ENCODE peak calls at places on chromosomes 6 and 20, in seven cellular contexts. One of them, this sample, is unnamed. For H3K27me3 and H3K36me3, the result is how much of the 10 kb centered on the place peaks cover.

GRCh38 chr6:71394001-71394432 is 105.4 kb downstream of the OGFRL1 start:
- DNase-seq in mesendoderm: no peak
- DNase-seq in bronchial epithelial cell: peak
- DNase-seq in HCT116: no peak
- DNase-seq in left lung: no peak
- DNase-seq in cardiac muscle cell: no peak
- DNase-seq in CD8-positive, alpha-beta T cell: no peak
- DNase-seq in this sample: no peak

GRCh38 chr6:3749991-3750323 is 1.6 kb downstream of the PXDC1 start:
- DNase-seq in CD8-positive, alpha-beta T cell: no peak
- DNase-seq in HCT116: no peak
- DNase-seq in mesendoderm: peak
- DNase-seq in cardiac muscle cell: no peak
- DNase-seq in bronchial epithelial cell: peak
- DNase-seq in left lung: peak
- DNase-seq in this sample: peak

GRCh38 chr6:14454467-14454763 is 336.8 kb downstream of the CD83 start:
- DNase-seq in bronchial epithelial cell: no peak
- DNase-seq in HCT116: no peak
- DNase-seq in CD8-positive, alpha-beta T cell: peak
- DNase-seq in mesendoderm: no peak
- DNase-seq in cardiac muscle cell: no peak
- DNase-seq in left lung: no peak
- DNase-seq in this sample: peak

GRCh38 chr6:34161857-34162515 is 16.1 kb upstream of the GRM4 start:
- DNase-seq in HCT116: no peak
- DNase-seq in bronchial epithelial cell: no peak
- DNase-seq in CD8-positive, alpha-beta T cell: no peak
- DNase-seq in mesendoderm: no peak
- DNase-seq in cardiac muscle cell: no peak
- DNase-seq in left lung: no peak
- DNase-seq in this sample: no peak

GRCh38 chr20:31515775-31516107 is 1.5 kb downstream of the HM13 start:
- DNase-seq in cardiac muscle cell: no peak
- DNase-seq in mesendoderm: no peak
- DNase-seq in bronchial epithelial cell: no peak
- DNase-seq in HCT116: no peak
- DNase-seq in CD8-positive, alpha-beta T cell: no peak
- DNase-seq in left lung: no peak
- DNase-seq in this sample: no peak

GRCh38 chr20:48405909-48406308 is 421.9 kb downstream of the PREX1 start:
- DNase-seq in HCT116: no peak
- DNase-seq in mesendoderm: peak
- DNase-seq in bronchial epithelial cell: no peak
- DNase-seq in CD8-positive, alpha-beta T cell: no peak
- DNase-seq in cardiac muscle cell: no peak
- DNase-seq in left lung: no peak
- DNase-seq in this sample: no peak

GRCh38 chr20:61345656-61346055 is 93.6 kb downstream of the CDH4 start:
- DNase-seq in CD8-positive, alpha-beta T cell: no peak
- DNase-seq in HCT116: no peak
- DNase-seq in mesendoderm: peak
- DNase-seq in cardiac muscle cell: peak
- DNase-seq in left lung: no peak
- DNase-seq in bronchial epithelial cell: no peak
- DNase-seq in this sample: no peak

GRCh38 chr20:63081831-63082230 is 75.1 kb upstream of the BHLHE23 start:
- DNase-seq in bronchial epithelial cell: no peak
- DNase-seq in mesendoderm: no peak
- DNase-seq in HCT116: no peak
- DNase-seq in left lung: no peak
- DNase-seq in cardiac muscle cell: no peak
- DNase-seq in CD8-positive, alpha-beta T cell: no peak
- DNase-seq in this sample: no peak

GRCh38 chr6:12138377-12138776 is 126.3 kb downstream of the HIVEP1 start:
- DNase-seq in CD8-positive, alpha-beta T cell: peak
- DNase-seq in bronchial epithelial cell: no peak
- DNase-seq in mesendoderm: no peak
- DNase-seq in HCT116: no peak
- DNase-seq in left lung: no peak
- DNase-seq in cardiac muscle cell: no peak
- DNase-seq in this sample: no peak

DNA sequence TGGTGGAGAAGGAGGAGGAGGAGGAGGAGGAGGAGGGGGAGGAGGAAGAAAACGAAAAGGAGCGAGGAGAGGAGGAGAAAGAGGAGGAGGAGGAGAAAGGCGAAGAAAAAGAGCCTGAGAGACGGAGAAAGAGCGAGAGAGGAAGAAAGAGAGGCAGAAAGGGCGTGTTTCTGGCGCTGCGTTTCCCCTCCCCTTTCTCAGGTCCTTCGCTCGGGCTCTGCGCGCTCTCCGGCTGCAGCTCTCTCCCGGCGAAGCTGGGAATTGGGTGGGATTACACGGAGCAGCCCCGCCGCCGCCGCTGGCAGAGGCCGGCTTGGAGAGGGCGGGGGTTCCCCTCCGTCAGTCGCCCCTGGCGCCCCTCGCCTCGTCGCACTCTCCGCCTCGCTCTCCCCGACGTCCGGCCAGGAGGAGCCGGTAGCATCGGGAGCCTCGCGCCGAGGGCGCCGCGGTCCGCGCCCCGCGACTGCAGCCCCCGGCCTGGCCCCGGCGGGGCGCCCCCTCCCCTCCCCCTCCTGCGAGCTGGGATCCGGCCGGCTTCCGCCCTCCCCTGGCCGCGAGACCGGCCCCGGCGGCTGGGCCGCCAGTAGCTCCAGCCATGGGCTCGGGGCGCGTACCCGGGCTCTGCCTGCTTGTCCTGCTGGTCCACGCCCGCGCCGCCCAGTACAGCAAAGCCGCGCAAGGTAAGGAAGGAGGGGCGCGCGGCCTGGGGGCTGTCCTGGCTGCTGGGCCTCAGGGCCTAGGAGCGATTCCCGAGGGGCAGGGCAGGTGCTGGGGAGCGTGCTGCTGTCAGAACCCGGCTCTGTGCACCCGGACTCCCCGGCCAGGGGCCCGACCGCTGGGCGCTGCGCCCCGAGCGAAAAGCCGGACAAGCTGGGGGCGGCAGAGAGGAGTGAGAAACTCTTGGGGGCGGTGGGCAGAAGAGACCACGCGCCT is at the start of gene SCUBE3:
- DNase-seq in mesendoderm: peak
- DNase-seq in cardiac muscle cell: peak
- DNase-seq in bronchial epithelial cell: peak
- DNase-seq in CD8-positive, alpha-beta T cell: no peak
- DNase-seq in left lung: no peak
- DNase-seq in HCT116: no peak
- DNase-seq in this sample: peak
- H3K27me3 ChIP-seq in mesendoderm: under half
- H3K27me3 ChIP-seq in cardiac muscle cell: under half
- H3K27me3 ChIP-seq in bronchial epithelial cell: under half
- H3K27me3 ChIP-seq in CD8-positive, alpha-beta T cell: under half
- H3K27me3 ChIP-seq in left lung: half or more
- H3K27me3 ChIP-seq in HCT116: under half
- H3K27me3 ChIP-seq in this sample: under half

GRCh38 chr6:36536873-36537547 is 10.3 kb downstream of the STK38 start:
- DNase-seq in bronchial epithelial cell: no peak
- DNase-seq in cardiac muscle cell: no peak
- DNase-seq in mesendoderm: no peak
- DNase-seq in CD8-positive, alpha-beta T cell: no peak
- DNase-seq in left lung: no peak
- DNase-seq in HCT116: no peak
- DNase-seq in this sample: no peak

GRCh38 chr6:36544228-36544627 is 3.1 kb downstream of the STK38 start:
- DNase-seq in mesendoderm: no peak
- DNase-seq in bronchial epithelial cell: no peak
- DNase-seq in HCT116: no peak
- DNase-seq in left lung: no peak
- DNase-seq in CD8-positive, alpha-beta T cell: peak
- DNase-seq in cardiac muscle cell: no peak
- DNase-seq in this sample: peak

GRCh38 chr6:36542041-36542440 is 5.2 kb downstream of the STK38 start:
- DNase-seq in cardiac muscle cell: no peak
- DNase-seq in mesendoderm: no peak
- DNase-seq in CD8-positive, alpha-beta T cell: no peak
- DNase-seq in HCT116: no peak
- DNase-seq in left lung: no peak
- DNase-seq in bronchial epithelial cell: no peak
- DNase-seq in this sample: no peak

GRCh38 chr6:36539814-36540568 is 7.3 kb downstream of the STK38 start:
- DNase-seq in left lung: no peak
- DNase-seq in cardiac muscle cell: no peak
- DNase-seq in bronchial epithelial cell: no peak
- DNase-seq in HCT116: no peak
- DNase-seq in CD8-positive, alpha-beta T cell: no peak
- DNase-seq in mesendoderm: peak
- DNase-seq in this sample: no peak
- H3K36me3 ChIP-seq in left lung: under half
- H3K36me3 ChIP-seq in cardiac muscle cell: under half
- H3K36me3 ChIP-seq in bronchial epithelial cell: under half
- H3K36me3 ChIP-seq in HCT116: under half
- H3K36me3 ChIP-seq in CD8-positive, alpha-beta T cell: under half
- H3K36me3 ChIP-seq in mesendoderm: under half
- H3K36me3 ChIP-seq in this sample: under half

GRCh38 chr6:31767096-31767645 is 4.7 kb downstream of the SAPCD1 start:
- DNase-seq in left lung: no peak
- DNase-seq in CD8-positive, alpha-beta T cell: no peak
- DNase-seq in mesendoderm: peak
- DNase-seq in HCT116: no peak
- DNase-seq in bronchial epithelial cell: no peak
- DNase-seq in cardiac muscle cell: no peak
- DNase-seq in this sample: no peak

GRCh38 chr6:31765559-31765909 is 3.1 kb downstream of the SAPCD1 start:
- DNase-seq in CD8-positive, alpha-beta T cell: no peak
- DNase-seq in HCT116: no peak
- DNase-seq in bronchial epithelial cell: no peak
- DNase-seq in left lung: no peak
- DNase-seq in mesendoderm: no peak
- DNase-seq in cardiac muscle cell: no peak
- DNase-seq in this sample: no peak

GRCh38 chr6:31763617-31763940 is 1.1 kb downstream of the SAPCD1 start:
- DNase-seq in CD8-positive, alpha-beta T cell: no peak
- DNase-seq in bronchial epithelial cell: peak
- DNase-seq in HCT116: no peak
- DNase-seq in cardiac muscle cell: no peak
- DNase-seq in mesendoderm: peak
- DNase-seq in left lung: no peak
- DNase-seq in this sample: no peak

GRCh38 chr6:31764239-31764638 is 1.8 kb downstream of the SAPCD1 start:
- DNase-seq in mesendoderm: no peak
- DNase-seq in cardiac muscle cell: no peak
- DNase-seq in CD8-positive, alpha-beta T cell: no peak
- DNase-seq in bronchial epithelial cell: no peak
- DNase-seq in left lung: no peak
- DNase-seq in HCT116: no peak
- DNase-seq in this sample: no peak

DNA sequence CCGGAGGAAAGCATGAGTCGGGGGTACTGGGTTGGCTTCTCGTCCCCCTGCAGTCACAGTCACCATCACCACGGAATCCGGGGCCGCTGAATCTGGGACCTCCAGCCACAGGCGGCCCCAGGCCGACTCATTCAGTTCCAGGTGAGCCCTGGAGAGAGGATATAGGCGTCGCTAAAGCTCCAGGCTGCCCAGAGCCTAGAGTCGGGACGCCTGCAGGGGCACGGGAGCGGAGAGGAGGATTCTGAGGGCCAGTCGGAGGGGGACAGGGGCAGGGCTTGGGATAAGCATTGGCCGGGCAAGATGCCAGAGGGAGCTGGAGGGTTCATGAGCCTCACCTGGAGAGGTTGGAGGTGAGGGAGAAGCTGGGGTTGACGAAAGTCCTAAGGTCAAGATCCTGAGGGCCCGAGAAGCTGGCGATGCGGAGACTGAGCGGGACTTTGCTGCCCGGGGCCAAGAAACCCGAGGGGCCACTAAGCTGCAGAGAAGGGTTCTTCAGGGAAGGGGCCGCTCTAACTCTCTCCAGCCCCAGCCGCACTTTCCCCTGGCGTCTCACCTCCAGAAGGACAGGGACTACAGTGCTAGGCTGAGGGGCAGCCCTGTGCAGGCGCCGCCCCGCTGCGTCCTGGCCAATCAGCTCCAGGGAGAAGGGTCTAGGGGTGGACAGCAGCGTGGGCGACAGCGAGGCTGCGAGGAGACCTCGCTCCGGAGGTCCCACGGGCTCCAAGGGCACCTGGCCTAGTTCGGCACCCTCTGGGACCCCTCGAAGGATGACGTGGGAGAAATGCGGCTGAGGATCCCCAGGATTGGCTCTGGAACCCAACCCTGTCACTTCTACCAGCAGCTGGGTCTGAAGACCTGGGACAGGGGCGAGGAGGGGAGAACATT is 3.7 kb downstream of the SAPCD1 start:
- DNase-seq in left lung: no peak
- DNase-seq in CD8-positive, alpha-beta T cell: no peak
- DNase-seq in cardiac muscle cell: peak
- DNase-seq in bronchial epithelial cell: no peak
- DNase-seq in mesendoderm: peak
- DNase-seq in HCT116: no peak
- DNase-seq in this sample: peak
- H3K4me3 ChIP-seq in left lung: no peak
- H3K4me3 ChIP-seq in CD8-positive, alpha-beta T cell: no peak
- H3K4me3 ChIP-seq in cardiac muscle cell: no peak
- H3K4me3 ChIP-seq in bronchial epithelial cell: no peak
- H3K4me3 ChIP-seq in mesendoderm: no peak
- H3K4me3 ChIP-seq in HCT116: no peak
- H3K4me3 ChIP-seq in this sample: peak

DNA sequence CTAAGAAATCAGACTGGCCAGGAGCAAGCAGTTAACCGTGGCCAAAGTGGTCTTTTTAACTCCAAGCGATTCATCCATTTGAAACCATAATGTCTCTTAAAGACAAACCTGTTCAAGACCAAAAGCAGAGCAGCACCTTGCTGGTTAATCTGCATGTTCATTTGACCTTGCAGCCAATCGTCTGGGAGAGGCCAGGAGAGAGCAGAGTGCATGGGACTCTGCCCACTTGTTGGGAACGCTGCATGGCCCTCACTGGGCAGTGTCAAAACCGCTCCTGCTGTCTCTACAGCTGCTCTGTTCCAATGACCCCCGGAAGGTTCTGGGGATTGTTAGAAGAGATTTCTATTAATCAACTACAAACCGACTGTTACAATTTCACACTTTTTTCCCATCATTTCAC is 79.6 kb downstream of the OLIG3 start:
- DNase-seq in cardiac muscle cell: peak
- DNase-seq in left lung: no peak
- DNase-seq in mesendoderm: peak
- DNase-seq in CD8-positive, alpha-beta T cell: no peak
- DNase-seq in bronchial epithelial cell: no peak
- DNase-seq in HCT116: no peak
- DNase-seq in this sample: no peak
- H3K27me3 ChIP-seq in cardiac muscle cell: under half
- H3K27me3 ChIP-seq in left lung: under half
- H3K27me3 ChIP-seq in mesendoderm: under half
- H3K27me3 ChIP-seq in CD8-positive, alpha-beta T cell: under half
- H3K27me3 ChIP-seq in bronchial epithelial cell: under half
- H3K27me3 ChIP-seq in HCT116: under half
- H3K27me3 ChIP-seq in this sample: under half

DNA sequence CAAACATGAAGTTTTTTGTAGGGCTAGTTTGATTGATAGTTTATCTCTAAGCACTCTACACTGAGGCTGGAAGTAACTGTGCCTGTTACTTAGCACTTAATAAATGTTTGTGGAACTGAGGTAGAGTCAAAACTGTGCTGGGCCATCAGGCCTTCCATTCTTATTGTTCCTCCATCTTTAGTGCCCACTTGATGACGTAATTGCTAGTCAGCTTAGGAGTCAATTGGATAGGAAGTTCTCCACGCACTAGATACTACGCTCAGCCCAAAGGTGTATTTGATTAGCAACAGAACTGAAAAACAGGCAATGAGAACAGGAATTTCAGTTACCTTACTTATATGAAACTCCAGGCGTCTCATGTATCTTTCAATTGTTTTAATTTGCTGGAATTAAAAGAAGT is 67.0 kb downstream of the RIPOR2 start:
- DNase-seq in mesendoderm: no peak
- DNase-seq in CD8-positive, alpha-beta T cell: no peak
- DNase-seq in left lung: no peak
- DNase-seq in bronchial epithelial cell: no peak
- DNase-seq in HCT116: no peak
- DNase-seq in cardiac muscle cell: no peak
- DNase-seq in this sample: no peak
- H3K36me3 ChIP-seq in mesendoderm: under half
- H3K36me3 ChIP-seq in CD8-positive, alpha-beta T cell: half or more
- H3K36me3 ChIP-seq in left lung: under half
- H3K36me3 ChIP-seq in bronchial epithelial cell: under half
- H3K36me3 ChIP-seq in HCT116: under half
- H3K36me3 ChIP-seq in cardiac muscle cell: under half
- H3K36me3 ChIP-seq in this sample: under half